ENCODE peak calls at places on chromosomes 13 and 19, in ten cellular contexts. I, Y, A, Q, W, T, H, P, X and D are unnamed samples.

GRCh38 chr19:14102102-14102696 is 11.6 kb upstream of the SAMD1 start:
- DNase-seq in I (no peak), Y (no peak), A (no peak), Q (no peak), W (no peak), T (no peak), H (no peak), P (no peak), X (peak), D (no peak)

GRCh38 chr19:9183000-9183399 is 4.2 kb downstream of the OR7D2 start:
- DNase-seq in I (no peak), Y (no peak), A (no peak), Q (no peak), W (no peak), T (no peak), H (no peak), P (no peak), X (no peak), D (no peak)

GRCh38 chr19:16587031-16588023 is 15.1 kb upstream of the SLC35E1 start:
- DNase-seq in I (peak), Y (peak), A (no peak), Q (peak), W (peak), T (no peak), H (no peak), P (no peak), X (no peak), D (peak)

GRCh38 chr19:37692956-37693660 is 26.5 kb downstream of the ZNF607 start:
- DNase-seq in I (no peak), Y (no peak), A (no peak), Q (no peak), W (peak), T (no peak), H (no peak), P (no peak), X (no peak), D (no peak)

GRCh38 chr13:35485451-35485850 is 9.0 kb upstream of the MAB21L1 start:
- DNase-seq in I (no peak), Y (no peak), A (no peak), Q (no peak), W (no peak), T (no peak), H (no peak), P (peak), X (no peak), D (no peak)

GRCh38 chr13:33235564-33235963 is 50.0 kb downstream of the STARD13 start:
- DNase-seq in I (no peak), Y (no peak), A (no peak), Q (no peak), W (no peak), T (no peak), H (no peak), P (no peak), X (no peak), D (no peak)

GRCh38 chr13:50829896-50830295 is 13.6 kb downstream of the DLEU7 start:
- DNase-seq in I (no peak), Y (no peak), A (no peak), Q (no peak), W (no peak), T (no peak), H (no peak), P (no peak), X (no peak), D (peak)

GRCh38 chr13:26985285-26985878 is 186.2 kb downstream of the USP12 start:
- DNase-seq in I (peak), Y (peak), A (peak), Q (peak), W (peak), T (peak), H (peak), P (peak), X (peak), D (peak)

GRCh38 chr13:73672492-73672891 is 461.7 kb downstream of the KLF12 start:
- DNase-seq in I (no peak), Y (no peak), A (no peak), Q (no peak), W (no peak), T (no peak), H (no peak), P (no peak), X (no peak), D (no peak)

GRCh38 chr13:59318320-59318930 is 845.3 kb downstream of the DIAPH3 start:
- DNase-seq in I (peak), Y (peak), A (peak), Q (peak), W (peak), T (peak), H (peak), P (peak), X (peak), D (peak)

GRCh38 chr19:55353803-55354697 is 469 bp downstream of the COX6B2 start:
- DNase-seq in I (peak), Y (peak), A (peak), Q (peak), W (peak), T (no peak), H (peak), P (no peak), X (peak), D (peak)

GRCh38 chr13:113343692-113343968 is 20.3 kb downstream of the GRTP1 start:
- DNase-seq in I (no peak), Y (no peak), A (no peak), Q (no peak), W (no peak), T (no peak), H (no peak), P (no peak), X (no peak), D (no peak)

GRCh38 chr13:39527961-39528720 is 74.9 kb downstream of the LHFPL6 start:
- DNase-seq in I (no peak), Y (no peak), A (peak), Q (no peak), W (no peak), T (no peak), H (no peak), P (no peak), X (peak), D (peak)